ENCODE peak calls at places on chromosomes 1 and 21, in six cellular contexts. One of them, this sample, is unnamed.

GRCh38 chr1:162284206-162284955 is 92.3 kb downstream of the SPATA46 start:
- DNase-seq in left lung: no peak
- DNase-seq in A549: no peak
- DNase-seq in pancreas: peak
- DNase-seq in Calu3: no peak
- DNase-seq in AG09319: no peak
- DNase-seq in this sample: peak

GRCh38 chr1:119732465-119733168 is 20.9 kb downstream of the PHGDH start:
- DNase-seq in Calu3: no peak
- DNase-seq in AG09319: no peak
- DNase-seq in pancreas: no peak
- DNase-seq in A549: no peak
- DNase-seq in left lung: no peak
- DNase-seq in this sample: peak

GRCh38 chr1:230632273-230632873 is 9.9 kb upstream of the COG2 start:
- DNase-seq in A549: peak
- DNase-seq in Calu3: peak
- DNase-seq in left lung: no peak
- DNase-seq in AG09319: no peak
- DNase-seq in pancreas: no peak
- DNase-seq in this sample: no peak

GRCh38 chr21:42518216-42518615 is 4.6 kb downstream of the SLC37A1 start:
- DNase-seq in AG09319: no peak
- DNase-seq in pancreas: no peak
- DNase-seq in left lung: no peak
- DNase-seq in A549: peak
- DNase-seq in Calu3: no peak
- DNase-seq in this sample: peak

GRCh38 chr1:26411624-26412074 is 1.0 kb downstream of the LIN28A start:
- DNase-seq in left lung: no peak
- DNase-seq in A549: no peak
- DNase-seq in AG09319: no peak
- DNase-seq in pancreas: no peak
- DNase-seq in Calu3: no peak
- DNase-seq in this sample: no peak

GRCh38 chr1:24641646-24642151 is 1.4 kb upstream of the SRRM1 start:
- DNase-seq in AG09319: no peak
- DNase-seq in Calu3: no peak
- DNase-seq in A549: no peak
- DNase-seq in pancreas: peak
- DNase-seq in left lung: peak
- DNase-seq in this sample: no peak

GRCh38 chr1:36665478-36666080 is 182.9 kb upstream of the CSF3R start:
- DNase-seq in pancreas: no peak
- DNase-seq in AG09319: no peak
- DNase-seq in Calu3: no peak
- DNase-seq in left lung: no peak
- DNase-seq in A549: no peak
- DNase-seq in this sample: no peak

GRCh38 chr1:223363856-223364684 is at the start of gene SUSD4:
- DNase-seq in AG09319: no peak
- DNase-seq in pancreas: peak
- DNase-seq in left lung: peak
- DNase-seq in A549: peak
- DNase-seq in Calu3: peak
- DNase-seq in this sample: no peak

GRCh38 chr1:149936076-149936991 is at the start of gene MTMR11:
- DNase-seq in AG09319: no peak
- DNase-seq in A549: peak
- DNase-seq in left lung: no peak
- DNase-seq in Calu3: peak
- DNase-seq in pancreas: no peak
- DNase-seq in this sample: no peak

GRCh38 chr1:107140703-107141490 is at the start of gene NTNG1:
- DNase-seq in A549: no peak
- DNase-seq in AG09319: no peak
- DNase-seq in Calu3: peak
- DNase-seq in left lung: no peak
- DNase-seq in pancreas: no peak
- DNase-seq in this sample: no peak

GRCh38 chr1:5367306-5367705 is 624.9 kb downstream of the NPHP4 start:
- DNase-seq in Calu3: no peak
- DNase-seq in pancreas: no peak
- DNase-seq in left lung: no peak
- DNase-seq in A549: no peak
- DNase-seq in AG09319: no peak
- DNase-seq in this sample: no peak

GRCh38 chr1:25562101-25562927 is 18.9 kb downstream of the LDLRAP1 start:
- DNase-seq in Calu3: no peak
- DNase-seq in pancreas: no peak
- DNase-seq in left lung: no peak
- DNase-seq in A549: no peak
- DNase-seq in AG09319: no peak
- DNase-seq in this sample: no peak

GRCh38 chr21:26842976-26843911 is 2.0 kb downstream of the ADAMTS1 start:
- DNase-seq in pancreas: peak
- DNase-seq in left lung: peak
- DNase-seq in AG09319: peak
- DNase-seq in Calu3: peak
- DNase-seq in A549: peak
- DNase-seq in this sample: peak

GRCh38 chr1:234978397-234979291 is 150.0 kb downstream of the TOMM20 start:
- DNase-seq in A549: peak
- DNase-seq in left lung: peak
- DNase-seq in pancreas: no peak
- DNase-seq in AG09319: no peak
- DNase-seq in Calu3: no peak
- DNase-seq in this sample: peak

GRCh38 chr1:66350001-66350547 is 183.9 kb upstream of the SGIP1 start:
- DNase-seq in pancreas: no peak
- DNase-seq in A549: no peak
- DNase-seq in AG09319: no peak
- DNase-seq in Calu3: no peak
- DNase-seq in left lung: no peak
- DNase-seq in this sample: no peak

GRCh38 chr1:166165661-166166399 is 971 bp downstream of the FAM78B start:
- DNase-seq in Calu3: peak
- DNase-seq in AG09319: no peak
- DNase-seq in pancreas: peak
- DNase-seq in A549: peak
- DNase-seq in left lung: no peak
- DNase-seq in this sample: no peak

GRCh38 chr1:40393173-40393572 is 19.6 kb downstream of the SMAP2 start:
- DNase-seq in pancreas: no peak
- DNase-seq in AG09319: no peak
- DNase-seq in A549: no peak
- DNase-seq in Calu3: no peak
- DNase-seq in left lung: no peak
- DNase-seq in this sample: no peak

GRCh38 chr1:161216945-161217712 is 2.0 kb downstream of the FCER1G start:
- DNase-seq in Calu3: no peak
- DNase-seq in left lung: no peak
- DNase-seq in AG09319: no peak
- DNase-seq in pancreas: no peak
- DNase-seq in A549: no peak
- DNase-seq in this sample: no peak

GRCh38 chr1:58888776-58889341 is 105.0 kb upstream of the JUN start:
- DNase-seq in A549: no peak
- DNase-seq in Calu3: no peak
- DNase-seq in left lung: no peak
- DNase-seq in pancreas: no peak
- DNase-seq in AG09319: no peak
- DNase-seq in this sample: no peak

GRCh38 chr1:229665912-229666558 is 40.0 kb downstream of the URB2 start:
- DNase-seq in A549: no peak
- DNase-seq in pancreas: no peak
- DNase-seq in AG09319: no peak
- DNase-seq in Calu3: no peak
- DNase-seq in left lung: no peak
- DNase-seq in this sample: no peak

GRCh38 chr1:33547574-33547973 is 75.1 kb downstream of the ZSCAN20 start:
- DNase-seq in AG09319: no peak
- DNase-seq in A549: no peak
- DNase-seq in pancreas: no peak
- DNase-seq in left lung: no peak
- DNase-seq in Calu3: no peak
- DNase-seq in this sample: no peak

GRCh38 chr1:183291802-183292515 is 105.9 kb downstream of the LAMC2 start:
- DNase-seq in left lung: no peak
- DNase-seq in pancreas: no peak
- DNase-seq in AG09319: no peak
- DNase-seq in A549: no peak
- DNase-seq in Calu3: no peak
- DNase-seq in this sample: no peak

GRCh38 chr1:109989656-109990653 is 5.4 kb downstream of the AHCYL1 start:
- DNase-seq in AG09319: no peak
- DNase-seq in left lung: no peak
- DNase-seq in pancreas: no peak
- DNase-seq in Calu3: no peak
- DNase-seq in A549: no peak
- DNase-seq in this sample: no peak

GRCh38 chr1:234111458-234112142 is 207.1 kb downstream of the SLC35F3 start:
- DNase-seq in A549: peak
- DNase-seq in left lung: no peak
- DNase-seq in Calu3: peak
- DNase-seq in AG09319: no peak
- DNase-seq in pancreas: no peak
- DNase-seq in this sample: peak

GRCh38 chr1:95169544-95169943 is 52.4 kb downstream of the TLCD4 start:
- DNase-seq in pancreas: no peak
- DNase-seq in AG09319: no peak
- DNase-seq in left lung: peak
- DNase-seq in A549: peak
- DNase-seq in Calu3: peak
- DNase-seq in this sample: no peak

GRCh38 chr1:28248273-28249012 is 10.9 kb upstream of the SESN2 start:
- DNase-seq in left lung: peak
- DNase-seq in pancreas: peak
- DNase-seq in A549: peak
- DNase-seq in AG09319: peak
- DNase-seq in Calu3: peak
- DNase-seq in this sample: peak

GRCh38 chr1:164712131-164713031 is 153.4 kb downstream of the PBX1 start:
- DNase-seq in Calu3: no peak
- DNase-seq in A549: no peak
- DNase-seq in left lung: no peak
- DNase-seq in pancreas: peak
- DNase-seq in AG09319: no peak
- DNase-seq in this sample: no peak

GRCh38 chr1:200146100-200146499 is 118.6 kb downstream of the NR5A2 start:
- DNase-seq in A549: no peak
- DNase-seq in Calu3: no peak
- DNase-seq in AG09319: no peak
- DNase-seq in pancreas: no peak
- DNase-seq in left lung: no peak
- DNase-seq in this sample: no peak

GRCh38 chr1:158078569-158079080 is 85.2 kb downstream of the KIRREL1 start:
- DNase-seq in AG09319: no peak
- DNase-seq in A549: no peak
- DNase-seq in pancreas: no peak
- DNase-seq in left lung: no peak
- DNase-seq in Calu3: no peak
- DNase-seq in this sample: no peak

GRCh38 chr21:24045775-24046215 is 1561.5 kb downstream of the MRPL39 start:
- DNase-seq in Calu3: peak
- DNase-seq in A549: peak
- DNase-seq in AG09319: peak
- DNase-seq in pancreas: peak
- DNase-seq in left lung: peak
- DNase-seq in this sample: peak
- TF ChIP-seq CTCF in Calu3: no peak
- TF ChIP-seq CTCF in A549: no peak
- TF ChIP-seq CTCF in AG09319: peak
- TF ChIP-seq CTCF in pancreas: no peak
- TF ChIP-seq CTCF in left lung: peak
- TF ChIP-seq CTCF in this sample: peak

DNA sequence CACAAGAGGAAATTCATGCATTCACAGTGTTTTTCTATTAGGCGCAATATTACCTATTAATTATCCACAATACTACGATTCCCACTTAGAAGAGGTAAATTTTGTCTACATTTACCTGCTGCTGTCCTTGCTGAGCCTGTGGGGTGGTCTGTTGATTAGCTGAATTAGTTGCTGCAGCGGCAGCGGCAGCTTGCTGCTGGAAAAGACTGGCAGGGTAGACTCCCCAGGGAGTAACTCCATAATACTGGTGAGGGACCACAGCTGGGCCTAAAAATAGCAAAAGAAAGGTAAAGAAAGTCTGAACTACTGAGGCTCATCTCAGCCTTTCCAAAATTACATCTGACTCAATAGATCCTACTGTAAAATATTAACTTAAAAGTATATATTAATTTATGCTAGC is 66.0 kb upstream of the SDC3 start:
- DNase-seq in left lung: no peak
- DNase-seq in AG09319: no peak
- DNase-seq in Calu3: no peak
- DNase-seq in pancreas: no peak
- DNase-seq in A549: no peak
- DNase-seq in this sample: no peak
- TF ChIP-seq CTCF in left lung: no peak
- TF ChIP-seq CTCF in AG09319: no peak
- TF ChIP-seq CTCF in Calu3: no peak
- TF ChIP-seq CTCF in pancreas: no peak
- TF ChIP-seq CTCF in A549: no peak
- TF ChIP-seq CTCF in this sample: no peak

GRCh38 chr1:2528966-2529750 is 905 bp downstream of the HES5 start:
- DNase-seq in pancreas: no peak
- DNase-seq in A549: no peak
- DNase-seq in AG09319: no peak
- DNase-seq in Calu3: no peak
- DNase-seq in left lung: no peak
- DNase-seq in this sample: no peak
- TF ChIP-seq CTCF in pancreas: no peak
- TF ChIP-seq CTCF in A549: no peak
- TF ChIP-seq CTCF in AG09319: no peak
- TF ChIP-seq CTCF in Calu3: no peak
- TF ChIP-seq CTCF in left lung: no peak
- TF ChIP-seq CTCF in this sample: peak

DNA sequence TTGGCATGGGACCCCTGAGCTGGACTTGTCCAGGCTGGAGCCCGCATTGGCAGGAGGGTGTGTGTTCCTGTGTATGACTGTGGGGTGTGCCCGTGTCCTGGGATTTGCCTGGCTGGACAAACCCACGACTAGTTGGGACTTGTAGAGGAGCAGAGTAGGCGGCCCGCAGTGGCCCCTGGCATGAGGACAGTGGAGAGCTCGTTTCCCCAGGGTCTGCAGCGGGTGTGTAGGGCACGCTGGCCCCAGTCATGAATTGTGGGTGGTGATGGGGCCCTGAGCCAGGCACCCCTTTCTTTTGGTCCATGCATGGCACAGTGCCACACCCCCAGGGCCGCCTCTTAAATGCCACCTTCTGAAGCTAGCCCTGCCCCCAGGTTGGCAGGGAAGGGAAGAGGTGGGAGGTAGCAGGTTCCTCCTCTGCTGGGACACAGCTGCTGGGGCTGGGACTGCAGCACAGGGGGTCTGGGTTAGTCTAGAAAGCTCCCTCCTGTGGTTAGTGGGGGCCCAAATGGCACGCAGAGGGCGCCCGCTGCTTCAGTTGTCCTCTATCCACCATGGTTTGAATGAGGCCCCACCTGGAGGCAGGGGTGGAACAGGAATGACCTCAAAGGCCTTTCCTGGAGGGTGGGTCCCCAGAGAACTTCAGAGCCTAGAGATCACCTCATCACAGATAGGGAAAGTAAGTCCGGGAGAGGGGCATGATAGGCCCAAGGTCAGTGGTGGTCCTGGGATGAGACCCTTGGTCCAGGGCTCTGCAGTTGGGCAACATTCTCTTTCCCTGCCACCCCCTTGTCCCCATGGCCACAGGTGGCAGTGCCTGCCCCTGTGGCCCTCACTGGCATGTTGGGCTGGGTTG is 4.1 kb downstream of the CROCC start:
- DNase-seq in Calu3: no peak
- DNase-seq in AG09319: no peak
- DNase-seq in left lung: no peak
- DNase-seq in A549: no peak
- DNase-seq in pancreas: no peak
- DNase-seq in this sample: no peak
- TF ChIP-seq CTCF in Calu3: no peak
- TF ChIP-seq CTCF in AG09319: no peak
- TF ChIP-seq CTCF in left lung: no peak
- TF ChIP-seq CTCF in A549: no peak
- TF ChIP-seq CTCF in pancreas: no peak
- TF ChIP-seq CTCF in this sample: no peak

This sample was measured in dorsolateral prefrontal cortex.